ENCODE peak calls at places on chromosomes 5 and 9, in six cellular contexts. K, D, E, C, P and M are unnamed samples.
A peak's percentile ranks its signal among the peaks of the same experiment; 100 is the strongest.

GRCh38 chr5:38871790-38872551 is 26.2 kb downstream of the OSMR start:
- DNase-seq in K (peak; percentile 25), D (peak; percentile 97), E (no peak), C (peak; percentile 100), P (peak; percentile 32), M (no peak)

GRCh38 chr9:135349963-135350360 is 129.6 kb upstream of the PPP1R26 start:
- DNase-seq in K (no peak), D (no peak), E (no peak), C (no peak), P (no peak), M (no peak)

GRCh38 chr9:70112981-70113380 is 69.3 kb downstream of the MAMDC2 start:
- DNase-seq in K (no peak), D (no peak), E (no peak), C (no peak), P (no peak), M (no peak)

GRCh38 chr5:180975338-180975737 is 13.3 kb upstream of the BTNL3 start:
- DNase-seq in K (no peak), D (no peak), E (no peak), C (no peak), P (no peak), M (no peak)

GRCh38 chr9:89165880-89166279 is 12.7 kb downstream of the SHC3 start:
- DNase-seq in K (no peak), D (no peak), E (no peak), C (no peak), P (no peak), M (no peak)

GRCh38 chr5:152170350-152170749 is 234.7 kb downstream of the NMUR2 start:
- DNase-seq in K (no peak), D (no peak), E (peak; percentile 75), C (no peak), P (peak; percentile 94), M (peak; percentile 27)

GRCh38 chr9:18438951-18439350 is 35.0 kb upstream of the ADAMTSL1 start:
- DNase-seq in K (no peak), D (peak; percentile 58), E (no peak), C (no peak), P (no peak), M (no peak)

GRCh38 chr5:36367524-36367923 is 65.8 kb upstream of the RANBP3L start:
- DNase-seq in K (no peak), D (peak; percentile 64), E (no peak), C (no peak), P (no peak), M (no peak)

GRCh38 chr5:137143244-137143605 is 355.9 kb downstream of the SPOCK1 start:
- DNase-seq in K (no peak), D (no peak), E (peak; percentile 64), C (no peak), P (no peak), M (no peak)

GRCh38 chr9:104091708-104092107 is 2.4 kb upstream of the SMC2 start:
- DNase-seq in K (peak; percentile 55), D (peak; percentile 35), E (peak; percentile 72), C (no peak), P (peak; percentile 67), M (no peak)

GRCh38 chr5:84191296-84191695 is 193.4 kb downstream of the EDIL3 start:
- DNase-seq in K (no peak), D (peak; percentile 30), E (no peak), C (no peak), P (no peak), M (no peak)

GRCh38 chr5:125298711-125299379 is 552.4 kb upstream of the ZNF608 start:
- DNase-seq in K (no peak), D (no peak), E (no peak), C (no peak), P (no peak), M (no peak)

GRCh38 chr5:96384353-96384752 is 48.7 kb downstream of the PCSK1 start:
- DNase-seq in K (peak; percentile 77), D (peak; percentile 67), E (peak; percentile 83), C (peak; percentile 76), P (peak; percentile 82), M (no peak)

GRCh38 chr9:113509463-113509862 is 45.9 kb downstream of the RGS3 start:
- DNase-seq in K (no peak), D (peak; percentile 63), E (no peak), C (no peak), P (no peak), M (no peak)

GRCh38 chr9:116459576-116459975 is 227.5 kb upstream of the TRIM32 start:
- DNase-seq in K (no peak), D (no peak), E (no peak), C (no peak), P (no peak), M (no peak)

GRCh38 chr5:82364497-82364896 is 86.3 kb upstream of the RPS23 start:
- DNase-seq in K (peak; percentile 35), D (peak; percentile 91), E (no peak), C (peak; percentile 18), P (peak; percentile 50), M (no peak)
- TF ChIP-seq CTCF in K (peak; percentile 28), D (peak; percentile 64), E (peak; percentile 55), C (peak; percentile 35), P (peak; percentile 39), M (no peak)

GRCh38 chr5:150633424-150633823 is 7.0 kb upstream of the SYNPO start:
- DNase-seq in K (no peak), D (no peak), E (no peak), C (no peak), P (no peak), M (no peak)
- H3K4me1 ChIP-seq in K (peaks cover 89% of the 10 kb centered on the region), D (peaks cover 12% of the 10 kb centered on the region), E (peaks cover 84% of the 10 kb centered on the region), C (peaks cover 26% of the 10 kb centered on the region), P (peaks cover 55% of the 10 kb centered on the region), M (peaks cover 51% of the 10 kb centered on the region)

GRCh38 chr5:75513841-75514240 is 2.1 kb downstream of the POLK start:
- DNase-seq in K (no peak), D (no peak), E (no peak), C (no peak), P (no peak), M (no peak)
- H3K4me3 ChIP-seq in K (no peak overlapping the region), D (no peak overlapping the region), E (no peak overlapping the region), C (no peak overlapping the region), P (no peak overlapping the region), M (no peak overlapping the region)

GRCh38 chr9:32431940-32432555 is 47.6 kb downstream of the ACO1 start:
- DNase-seq in K (peak; percentile 23), D (peak; percentile 66), E (no peak), C (no peak), P (peak; percentile 69), M (peak; percentile 61)
- TF ChIP-seq CTCF in K (peak; percentile 8), D (peak; percentile 60), E (peak; percentile 49), C (peak; percentile 40), P (peak; percentile 58), M (peak; percentile 48)

GRCh38 chr5:157597277-157597676 is 21.7 kb upstream of the ADAM19 start:
- DNase-seq in K (no peak), D (no peak), E (no peak), C (no peak), P (no peak), M (no peak)
- H3K4me1 ChIP-seq in K (peaks cover 13% of the 10 kb centered on the region), D (no peaks in the 10 kb centered on the region), E (no peaks in the 10 kb centered on the region), C (peaks cover 6% of the 10 kb centered on the region), P (no peaks in the 10 kb centered on the region), M (no peaks in the 10 kb centered on the region)

GRCh38 chr9:133901184-133901835 is 90.8 kb downstream of the VAV2 start:
- DNase-seq in K (no peak), D (no peak), E (no peak), C (no peak), P (no peak), M (no peak)
- H3K4me3 ChIP-seq in K (no peak overlapping the region), D (no peak overlapping the region), E (no peak overlapping the region), C (no peak overlapping the region), P (no peak overlapping the region), M (no peak overlapping the region)